ENCODE peak calls at places on chromosomes 6 and 20, in seven cellular contexts. P is psoas muscle; X is colonic mucosa; E is CD8-positive, alpha-beta memory T cell; W is heart left ventricle; K is aorta; G is tibial artery. Z is an unnamed sample.

GRCh38 chr20:55561259-55561658 is 444.1 kb downstream of the CBLN4 start:
- DNase-seq in G (no peak), X (no peak), W (no peak), K (no peak), E (no peak), P (no peak), Z (no peak)

GRCh38 chr6:143505537-143505936 is 6.0 kb downstream of the FUCA2 start:
- DNase-seq in X (no peak), K (no peak), E (no peak), W (no peak), G (no peak), P (no peak), Z (no peak)

GRCh38 chr20:20480689-20481088 is 112.8 kb downstream of the INSM1 start:
- DNase-seq in P (no peak), W (no peak), E (no peak), K (no peak), X (no peak), G (no peak), Z (no peak)

GRCh38 chr6:134117409-134117808 is 65.0 kb upstream of the SLC2A12 start:
- DNase-seq in W (no peak), P (no peak), X (no peak), K (no peak), G (no peak), E (no peak), Z (no peak)

GRCh38 chr20:39358052-39358451 is 395.9 kb downstream of the DHX35 start:
- DNase-seq in X (no peak), E (no peak), K (no peak), G (no peak), W (no peak), P (no peak), Z (no peak)

GRCh38 chr20:2890743-2891142 is 17.5 kb downstream of the PTPRA start:
- DNase-seq in K (no peak), X (no peak), E (no peak), W (no peak), G (no peak), P (no peak), Z (no peak)

GRCh38 chr20:50191566-50192363 is 1.1 kb downstream of the CEBPB start:
- DNase-seq in W (peak; percentile 80), G (no peak), E (peak; percentile 39), K (peak; percentile 82), P (peak; percentile 53), X (peak; percentile 51), Z (peak; percentile 64)

GRCh38 chr20:60123096-60123495 is 164.9 kb downstream of the CDH26 start:
- DNase-seq in W (no peak), G (no peak), X (no peak), P (no peak), K (no peak), E (no peak), Z (no peak)

GRCh38 chr20:53070224-53070623 is 98.1 kb downstream of the TSHZ2 start:
- DNase-seq in E (no peak), X (no peak), W (no peak), K (no peak), P (no peak), G (no peak), Z (no peak)

GRCh38 chr6:106517699-106518098 is 111.6 kb downstream of the RTN4IP1 start:
- DNase-seq in K (no peak), X (no peak), G (no peak), E (no peak), W (no peak), P (no peak), Z (no peak)

GRCh38 chr20:53038328-53038727 is 66.2 kb downstream of the TSHZ2 start:
- DNase-seq in X (no peak), P (no peak), E (no peak), W (no peak), G (no peak), K (no peak), Z (no peak)

GRCh38 chr6:32971581-32972352 is 3.4 kb downstream of the BRD2 start:
- DNase-seq in E (peak; percentile 99), X (peak; percentile 100), K (peak; percentile 100), G (peak; percentile 100), W (peak; percentile 99), P (peak; percentile 99), Z (peak; percentile 100)

GRCh38 chr6:138507977-138508675 is 8.8 kb upstream of the NHSL1 start:
- DNase-seq in K (no peak), G (no peak), W (no peak), E (no peak), P (no peak), X (peak; percentile 75), Z (no peak)

GRCh38 chr6:2964793-2965503 is 6.4 kb downstream of the SERPINB6 start:
- DNase-seq in K (no peak), G (no peak), W (no peak), X (no peak), E (no peak), P (no peak), Z (no peak)

GRCh38 chr6:71498643-71499042 is 210.0 kb downstream of the OGFRL1 start:
- DNase-seq in K (no peak), P (no peak), X (no peak), W (no peak), E (no peak), G (no peak), Z (no peak)

GRCh38 chr6:142735182-142735581 is 209.8 kb downstream of the HIVEP2 start:
- DNase-seq in G (no peak), W (no peak), K (no peak), P (no peak), E (no peak), X (no peak), Z (no peak)

GRCh38 chr20:1334370-1334731 is 5.4 kb upstream of the SDCBP2 start:
- DNase-seq in E (no peak), W (no peak), G (no peak), X (no peak), P (no peak), K (no peak), Z (no peak)

GRCh38 chr20:52624270-52624669 is 347.9 kb upstream of the TSHZ2 start:
- DNase-seq in E (no peak), W (no peak), G (no peak), K (no peak), P (no peak), X (no peak), Z (no peak)

GRCh38 chr20:21781446-21782075 is 76.1 kb downstream of the PAX1 start:
- DNase-seq in K (no peak), E (no peak), W (no peak), X (no peak), G (no peak), P (no peak), Z (no peak)

GRCh38 chr6:44464527-44465310 is 77.2 kb downstream of the CDC5L start:
- DNase-seq in X (no peak), W (no peak), K (no peak), P (peak; percentile 50), G (no peak), E (no peak), Z (no peak)

DNA sequence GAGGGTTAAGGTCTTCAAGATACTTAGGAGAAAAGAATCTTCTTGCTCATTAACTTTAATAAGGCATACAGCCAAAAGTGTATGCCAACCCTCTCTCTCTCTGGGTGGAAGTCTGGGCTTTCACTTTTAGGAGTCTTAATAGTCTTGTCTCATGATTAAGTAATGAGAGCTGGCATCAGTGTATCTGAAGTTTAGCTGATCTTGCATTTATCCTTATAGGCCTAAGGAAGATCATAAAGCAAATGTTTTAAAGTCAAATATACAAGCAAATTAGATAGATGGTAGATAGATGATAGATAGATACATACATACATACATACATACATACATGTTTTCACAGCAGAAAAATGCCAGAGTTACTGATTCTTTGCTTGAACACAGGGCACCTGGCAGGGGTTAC is 21.5 kb downstream of the OLIG3 start:
- DNase-seq in K (no peak), E (no peak), P (no peak), G (no peak), W (no peak), X (no peak), Z (no peak)
- H3K27me3 ChIP-seq in K (peaks cover 5% of the 10 kb centered on the region), E (no peaks in the 10 kb centered on the region), P (peaks cover 5% of the 10 kb centered on the region), G (no peaks in the 10 kb centered on the region), W (peaks cover 32% of the 10 kb centered on the region), X (no peaks in the 10 kb centered on the region), Z (peaks cover 24% of the 10 kb centered on the region)

DNA sequence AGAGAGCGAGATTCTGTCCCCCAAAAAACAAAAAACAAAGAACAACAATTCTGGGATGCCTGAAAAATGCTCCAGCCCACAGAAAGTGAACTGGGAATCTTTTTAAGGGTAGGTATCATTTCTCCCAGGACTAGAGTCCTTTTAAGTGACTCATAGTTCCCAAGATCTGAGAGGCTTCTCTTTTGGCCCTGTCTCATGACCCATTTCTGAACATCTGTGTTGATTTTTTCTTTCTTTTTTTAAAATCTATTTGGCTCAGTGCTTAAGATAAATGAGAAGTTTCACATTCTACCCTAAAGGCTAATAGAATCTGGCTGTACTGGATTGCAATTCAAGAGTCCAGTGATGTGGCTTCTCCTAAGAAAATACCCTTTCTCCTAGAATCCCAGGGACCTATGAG is 217.6 kb upstream of the FOXQ1 start:
- DNase-seq in W (no peak), X (no peak), K (no peak), P (no peak), G (no peak), E (no peak), Z (no peak)
- H3K27ac ChIP-seq in W (no peak overlapping the region), X (no peak overlapping the region), K (no peak overlapping the region), P (no peak overlapping the region), G (no peak overlapping the region), E (no peak overlapping the region), Z (peak overlapping the region; percentile 14)

DNA sequence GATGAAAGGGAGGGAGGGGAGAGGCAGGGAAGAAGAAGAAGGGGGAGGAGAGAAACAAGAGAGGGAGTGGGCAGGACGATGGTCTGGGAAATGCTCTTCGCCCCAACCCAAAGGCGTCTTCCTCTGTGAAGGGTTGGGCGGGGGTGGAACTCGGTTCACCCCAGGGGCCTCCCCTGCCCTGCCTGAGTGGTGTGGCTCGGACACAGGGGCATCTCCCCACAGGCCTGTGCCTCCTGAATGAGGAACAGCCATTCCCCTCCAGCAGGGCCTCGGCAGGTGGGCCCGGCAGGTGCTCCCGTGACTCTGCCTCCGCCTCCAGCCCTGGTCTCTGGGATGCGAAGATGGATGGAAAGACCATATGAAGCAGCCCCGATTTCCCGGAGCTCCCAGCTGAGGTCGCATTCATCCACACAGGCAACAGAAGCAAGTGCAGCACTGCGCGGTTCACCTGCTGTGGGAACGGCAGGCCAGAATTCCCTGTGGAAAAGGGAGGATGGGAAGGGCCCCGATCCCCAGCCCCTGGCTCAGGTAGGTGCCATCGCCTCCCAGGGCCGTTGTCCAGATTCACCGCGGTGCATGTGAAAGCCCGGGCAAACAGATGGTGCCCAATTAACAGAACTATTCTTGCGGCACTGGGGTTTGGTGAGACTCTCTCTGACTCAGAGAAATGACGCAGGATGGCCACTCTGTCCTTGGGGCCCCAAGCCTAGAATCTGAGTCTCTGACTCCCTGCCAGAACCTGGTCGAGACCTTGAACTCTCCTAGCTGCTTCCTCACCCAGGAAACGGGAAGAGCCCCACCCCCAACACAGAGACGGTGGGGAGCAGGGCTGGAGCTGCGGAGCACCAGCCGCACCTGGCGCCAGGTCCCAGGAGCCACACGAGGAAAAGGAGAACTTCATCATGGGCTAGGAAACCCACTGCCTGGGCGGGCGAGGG is 29.5 kb upstream of the RPS6KA2 start:
- DNase-seq in X (no peak), P (no peak), E (no peak), G (no peak), K (no peak), W (no peak), Z (no peak)
- H3K4me3 ChIP-seq in X (no peak overlapping the region), P (no peak overlapping the region), E (no peak overlapping the region), G (no peak overlapping the region), K (no peak overlapping the region), W (no peak overlapping the region), Z (no peak overlapping the region)

DNA sequence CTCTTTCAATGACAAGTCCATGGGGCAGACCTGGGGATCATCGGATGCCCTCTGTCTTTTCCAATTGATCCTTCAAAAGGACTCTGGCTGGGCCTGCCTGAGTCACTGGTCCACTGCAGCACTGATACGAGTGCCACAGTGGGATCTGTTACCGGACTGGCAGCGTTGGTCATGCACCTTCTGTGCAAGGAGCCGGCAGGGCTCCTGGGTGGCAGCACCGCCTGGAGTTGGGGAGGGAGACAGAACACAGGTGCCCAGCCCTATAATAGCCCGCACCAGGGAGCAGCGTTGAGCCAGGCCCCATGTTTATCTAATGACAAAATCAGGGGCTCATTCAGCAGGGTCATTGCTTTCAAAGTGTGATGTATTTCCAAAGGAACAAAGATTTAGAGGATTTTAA is 64.2 kb upstream of the NXT1 start:
- DNase-seq in X (no peak), K (no peak), G (peak; percentile 49), W (no peak), P (no peak), E (no peak), Z (no peak)
- H3K27me3 ChIP-seq in X (no peaks in the 10 kb centered on the region), K (no peaks in the 10 kb centered on the region), G (no peaks in the 10 kb centered on the region), W (no peaks in the 10 kb centered on the region), P (no peaks in the 10 kb centered on the region), E (no peaks in the 10 kb centered on the region), Z (no peaks in the 10 kb centered on the region)

Z was measured in dorsolateral prefrontal cortex.